ENCODE peak calls at places on chromosomes 11 and 22, in nine cellular contexts. H, K, Q, U, Y, D, M, E and C are unnamed samples.

GRCh38 chr22:26852176-26852575 is 194.8 kb downstream of the MIAT start:
- DNase-seq in H (peak), K (no peak), Q (no peak), U (peak), Y (no peak), D (no peak), M (no peak), E (no peak), C (peak)

GRCh38 chr22:26342719-26343449 is 86.2 kb upstream of the ASPHD2 start:
- DNase-seq in H (no peak), K (no peak), Q (no peak), U (no peak), Y (no peak), D (no peak), M (no peak), E (no peak), C (no peak)

GRCh38 chr11:7520011-7520942 is 6.5 kb downstream of the PPFIBP2 start:
- DNase-seq in H (no peak), K (no peak), Q (no peak), U (no peak), Y (no peak), D (no peak), M (peak), E (no peak), C (peak)

GRCh38 chr22:42280836-42281235 is 10.4 kb upstream of the TCF20 start:
- DNase-seq in H (no peak), K (no peak), Q (no peak), U (no peak), Y (no peak), D (no peak), M (no peak), E (no peak), C (no peak)

GRCh38 chr11:4093519-4094347 is 866 bp upstream of the RRM1 start:
- DNase-seq in H (no peak), K (no peak), Q (peak), U (no peak), Y (no peak), D (no peak), M (no peak), E (no peak), C (no peak)

GRCh38 chr22:20867179-20868099 is 8.6 kb downstream of the SNAP29 start:
- DNase-seq in H (no peak), K (peak), Q (no peak), U (peak), Y (peak), D (no peak), M (no peak), E (peak), C (peak)

GRCh38 chr11:92703431-92703830 is 266.0 kb upstream of the MTNR1B start:
- DNase-seq in H (no peak), K (no peak), Q (no peak), U (no peak), Y (no peak), D (no peak), M (no peak), E (no peak), C (no peak)

GRCh38 chr22:43226368-43226979 is 39.5 kb upstream of the TTLL12 start:
- DNase-seq in H (peak), K (no peak), Q (no peak), U (no peak), Y (peak), D (no peak), M (no peak), E (peak), C (no peak)

GRCh38 chr11:115527534-115528125 is 23.4 kb upstream of the CADM1 start:
- DNase-seq in H (no peak), K (no peak), Q (no peak), U (no peak), Y (no peak), D (no peak), M (no peak), E (no peak), C (no peak)

GRCh38 chr11:12404461-12404860 is 27.1 kb downstream of the PARVA start:
- DNase-seq in H (no peak), K (no peak), Q (no peak), U (no peak), Y (no peak), D (no peak), M (no peak), E (no peak), C (no peak)

GRCh38 chr11:12403122-12403994 is 26.0 kb downstream of the PARVA start:
- DNase-seq in H (no peak), K (no peak), Q (no peak), U (no peak), Y (no peak), D (no peak), M (no peak), E (no peak), C (no peak)

GRCh38 chr11:12403995-12404345 is 26.6 kb downstream of the PARVA start:
- DNase-seq in H (no peak), K (no peak), Q (no peak), U (no peak), Y (no peak), D (no peak), M (no peak), E (no peak), C (no peak)

GRCh38 chr11:12402027-12402426 is 24.7 kb downstream of the PARVA start:
- DNase-seq in H (no peak), K (no peak), Q (no peak), U (peak), Y (no peak), D (no peak), M (no peak), E (no peak), C (no peak)

GRCh38 chr11:12402691-12403120 is 25.3 kb downstream of the PARVA start:
- DNase-seq in H (no peak), K (no peak), Q (no peak), U (no peak), Y (no peak), D (no peak), M (no peak), E (no peak), C (no peak)
- H3K4me3 ChIP-seq in H (no peak), K (no peak), Q (no peak), U (no peak), Y (no peak), D (no peak), M (no peak), E (no peak), C (no peak)

DNA sequence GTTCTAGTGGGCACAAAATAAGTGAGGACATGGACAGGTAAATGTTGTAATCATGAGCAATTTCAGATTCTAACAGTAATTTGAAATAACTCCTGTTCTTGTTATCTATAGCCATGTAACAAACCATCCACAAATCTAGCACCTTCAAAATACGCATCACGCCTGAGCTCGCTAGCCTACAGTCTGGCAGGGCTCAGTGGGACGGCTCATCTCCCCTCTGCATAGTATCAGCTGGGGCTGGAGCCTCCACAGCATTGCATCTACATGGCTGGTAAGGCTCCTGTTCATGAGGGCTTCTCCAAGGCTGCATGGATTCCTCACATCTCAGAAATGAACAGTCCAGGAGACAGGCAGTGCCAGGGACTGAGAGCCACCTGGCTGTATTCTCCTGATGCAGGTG is 112.6 kb downstream of the KCNQ1 start:
- DNase-seq in H (no peak), K (no peak), Q (no peak), U (no peak), Y (no peak), D (no peak), M (no peak), E (no peak), C (no peak)
- TF ChIP-seq MAX in H (no peak), K (no peak), Q (no peak), U (no peak), Y (no peak), D (no peak), M (no peak), E (no peak), C (no peak)

DNA sequence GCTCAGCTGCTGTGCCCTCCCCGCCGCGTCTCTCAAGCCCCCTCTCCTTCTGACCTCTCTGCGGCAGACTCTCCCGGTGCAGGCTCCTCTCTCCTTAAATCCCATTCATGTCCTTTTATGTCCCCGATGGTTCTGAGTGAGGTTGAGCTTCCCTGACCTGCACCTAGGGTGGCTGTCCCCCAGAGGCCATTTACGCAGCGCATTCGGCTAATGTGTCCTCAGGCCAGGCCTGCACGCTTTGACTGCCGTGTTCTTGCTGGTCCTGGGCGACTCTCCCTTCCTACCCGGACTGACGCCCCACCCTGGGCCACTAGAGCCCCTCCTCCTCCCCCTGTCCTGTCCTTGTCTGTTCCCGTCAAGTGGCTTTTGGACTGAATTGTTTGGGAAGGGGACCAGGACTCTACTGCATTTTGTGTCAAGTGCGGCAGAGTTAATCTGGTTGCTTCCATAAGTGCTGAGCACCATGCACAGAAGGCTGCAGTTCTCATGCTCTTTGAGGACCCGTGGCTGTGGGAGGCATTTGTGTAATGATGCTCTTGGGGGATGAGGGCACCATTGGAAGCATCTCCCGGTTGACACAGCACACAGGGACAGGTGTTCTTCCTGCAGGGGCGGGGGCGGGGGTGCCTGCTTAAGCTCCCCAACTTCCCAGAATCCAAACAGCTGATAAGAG is 37.1 kb downstream of the IGHMBP2 start:
- DNase-seq in H (no peak), K (no peak), Q (no peak), U (no peak), Y (no peak), D (no peak), M (no peak), E (no peak), C (no peak)
- H3K4me3 ChIP-seq in H (no peak), K (no peak), Q (no peak), U (no peak), Y (no peak), D (no peak), M (no peak), E (no peak), C (no peak)

GRCh38 chr22:23829845-23830372 is 8.9 kb downstream of the DERL3 start:
- DNase-seq in H (no peak), K (no peak), Q (no peak), U (no peak), Y (peak), D (no peak), M (no peak), E (no peak), C (no peak)
- TF ChIP-seq MAX in H (no peak), K (no peak), Q (no peak), U (no peak), Y (no peak), D (no peak), M (no peak), E (no peak), C (no peak)

GRCh38 chr22:46578251-46578823 is 40.9 kb upstream of the CELSR1 start:
- DNase-seq in H (no peak), K (no peak), Q (no peak), U (no peak), Y (no peak), D (no peak), M (no peak), E (no peak), C (peak)
- H3K4me3 ChIP-seq in H (no peak), K (no peak), Q (peak), U (peak), Y (no peak), D (peak), M (peak), E (peak), C (peak)

GRCh38 chr11:134882141-134882540 is 470.1 kb upstream of the B3GAT1 start:
- DNase-seq in H (peak), K (no peak), Q (no peak), U (no peak), Y (no peak), D (no peak), M (no peak), E (no peak), C (no peak)

GRCh38 chr11:134880788-134881187 is 468.7 kb upstream of the B3GAT1 start:
- DNase-seq in H (peak), K (no peak), Q (no peak), U (no peak), Y (no peak), D (no peak), M (no peak), E (no peak), C (no peak)

GRCh38 chr11:134879341-134879740 is 467.3 kb upstream of the B3GAT1 start:
- DNase-seq in H (peak), K (no peak), Q (no peak), U (no peak), Y (no peak), D (no peak), M (no peak), E (no peak), C (no peak)

GRCh38 chr11:134878785-134879184 is 466.7 kb upstream of the B3GAT1 start:
- DNase-seq in H (peak), K (no peak), Q (no peak), U (no peak), Y (no peak), D (no peak), M (no peak), E (no peak), C (no peak)

GRCh38 chr11:134879931-134880330 is 467.9 kb upstream of the B3GAT1 start:
- DNase-seq in H (no peak), K (no peak), Q (no peak), U (no peak), Y (no peak), D (no peak), M (no peak), E (no peak), C (no peak)
- TF ChIP-seq MAX in H (no peak), K (no peak), Q (no peak), U (no peak), Y (no peak), D (no peak), M (no peak), E (no peak), C (no peak)

GRCh38 chr11:10450451-10451398 is 4.3 kb upstream of the AMPD3 start:
- DNase-seq in H (peak), K (no peak), Q (peak), U (no peak), Y (peak), D (peak), M (no peak), E (peak), C (peak)
- H3K4me3 ChIP-seq in H (peak), K (peak), Q (no peak), U (no peak), Y (no peak), D (peak), M (peak), E (peak), C (peak)

GRCh38 chr22:48616656-48617055 is 1211.0 kb downstream of the BRD1 start:
- DNase-seq in H (no peak), K (no peak), Q (no peak), U (no peak), Y (no peak), D (no peak), M (no peak), E (no peak), C (no peak)

GRCh38 chr22:48609279-48609865 is 1218.3 kb downstream of the BRD1 start:
- DNase-seq in H (no peak), K (no peak), Q (no peak), U (no peak), Y (no peak), D (no peak), M (no peak), E (no peak), C (no peak)

GRCh38 chr22:48612077-48612995 is 1215.3 kb downstream of the BRD1 start:
- DNase-seq in H (no peak), K (no peak), Q (no peak), U (no peak), Y (no peak), D (no peak), M (no peak), E (no peak), C (no peak)

GRCh38 chr22:48615171-48616008 is 1212.3 kb downstream of the BRD1 start:
- DNase-seq in H (no peak), K (no peak), Q (no peak), U (no peak), Y (no peak), D (no peak), M (no peak), E (no peak), C (no peak)

DNA sequence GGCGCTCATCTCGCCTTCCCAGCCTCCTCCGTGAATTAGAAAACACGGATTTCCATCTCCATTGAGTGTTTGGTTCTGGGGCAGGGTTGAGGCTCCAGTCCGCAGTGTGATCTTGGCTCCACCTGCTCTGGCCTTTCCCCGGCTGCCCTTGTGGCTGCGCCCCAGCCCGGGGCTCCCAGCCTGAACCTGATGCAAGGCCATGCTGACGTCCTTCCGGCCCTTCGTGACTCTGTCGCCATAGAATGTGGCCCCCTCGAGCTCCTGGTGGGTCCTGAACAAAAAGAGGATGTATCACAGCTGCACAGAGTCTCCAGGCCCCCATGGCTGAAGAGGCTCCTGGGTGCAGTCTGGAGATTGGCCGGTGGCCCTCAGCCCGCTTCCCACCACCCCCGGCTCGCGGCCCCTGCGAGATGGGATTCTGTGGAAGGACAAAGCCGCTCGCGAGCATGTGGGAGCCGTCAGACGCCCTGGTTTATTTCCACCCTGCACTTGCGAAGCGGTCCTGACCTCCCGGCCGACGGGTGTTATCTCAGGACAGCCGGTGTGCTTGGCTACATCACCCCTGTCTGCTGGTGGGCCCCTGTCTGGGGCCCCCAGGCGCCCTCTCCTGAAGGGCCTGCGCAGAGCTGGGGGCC is 1214.0 kb downstream of the BRD1 start:
- DNase-seq in H (no peak), K (no peak), Q (no peak), U (no peak), Y (no peak), D (no peak), M (no peak), E (no peak), C (no peak)
- TF ChIP-seq MAX in H (no peak), K (no peak), Q (no peak), U (no peak), Y (no peak), D (no peak), M (no peak), E (no peak), C (no peak)